ENCODE peak calls at places on chromosomes 12 and 14, in eight cellular contexts. One of them, this sample, is unnamed.

GRCh38 chr12:9077576-9078031 is 38.1 kb downstream of the A2M start:
- DNase-seq in endothelial cell of umbilical vein: no peak
- DNase-seq in astrocyte: no peak
- DNase-seq in GM23248: no peak
- DNase-seq in mammary epithelial cell: peak
- DNase-seq in PC-3: no peak
- DNase-seq in neural progenitor cell: no peak
- DNase-seq in HepG2: no peak
- DNase-seq in this sample: no peak

GRCh38 chr14:61608245-61609142 is 86.8 kb upstream of the HIF1A start:
- DNase-seq in neural progenitor cell: peak
- DNase-seq in GM23248: peak
- DNase-seq in mammary epithelial cell: no peak
- DNase-seq in astrocyte: peak
- DNase-seq in PC-3: peak
- DNase-seq in endothelial cell of umbilical vein: peak
- DNase-seq in HepG2: peak
- DNase-seq in this sample: no peak

GRCh38 chr14:85188836-85189235 is 341.1 kb upstream of the FLRT2 start:
- DNase-seq in endothelial cell of umbilical vein: no peak
- DNase-seq in astrocyte: no peak
- DNase-seq in HepG2: no peak
- DNase-seq in neural progenitor cell: no peak
- DNase-seq in GM23248: no peak
- DNase-seq in mammary epithelial cell: no peak
- DNase-seq in PC-3: no peak
- DNase-seq in this sample: no peak

GRCh38 chr14:29803045-29803444 is 124.6 kb downstream of the PRKD1 start:
- DNase-seq in astrocyte: no peak
- DNase-seq in neural progenitor cell: no peak
- DNase-seq in HepG2: no peak
- DNase-seq in endothelial cell of umbilical vein: no peak
- DNase-seq in GM23248: no peak
- DNase-seq in PC-3: no peak
- DNase-seq in mammary epithelial cell: no peak
- DNase-seq in this sample: no peak

GRCh38 chr14:92352158-92352985 is 29.4 kb downstream of the SLC24A4 start:
- DNase-seq in PC-3: peak
- DNase-seq in astrocyte: no peak
- DNase-seq in GM23248: peak
- DNase-seq in mammary epithelial cell: peak
- DNase-seq in neural progenitor cell: peak
- DNase-seq in HepG2: peak
- DNase-seq in endothelial cell of umbilical vein: no peak
- DNase-seq in this sample: peak

GRCh38 chr14:95146079-95146771 is 11.1 kb downstream of the DICER1 start:
- DNase-seq in mammary epithelial cell: peak
- DNase-seq in neural progenitor cell: no peak
- DNase-seq in endothelial cell of umbilical vein: no peak
- DNase-seq in GM23248: no peak
- DNase-seq in astrocyte: no peak
- DNase-seq in HepG2: no peak
- DNase-seq in PC-3: no peak
- DNase-seq in this sample: no peak

GRCh38 chr12:92505373-92506340 is 197.1 kb upstream of the PLEKHG7 start:
- DNase-seq in mammary epithelial cell: no peak
- DNase-seq in GM23248: peak
- DNase-seq in astrocyte: peak
- DNase-seq in neural progenitor cell: peak
- DNase-seq in PC-3: no peak
- DNase-seq in endothelial cell of umbilical vein: peak
- DNase-seq in HepG2: no peak
- DNase-seq in this sample: no peak

GRCh38 chr14:35849122-35849521 is 23.0 kb downstream of the BRMS1L start:
- DNase-seq in HepG2: peak
- DNase-seq in endothelial cell of umbilical vein: no peak
- DNase-seq in GM23248: no peak
- DNase-seq in neural progenitor cell: no peak
- DNase-seq in mammary epithelial cell: no peak
- DNase-seq in PC-3: no peak
- DNase-seq in astrocyte: no peak
- DNase-seq in this sample: no peak

GRCh38 chr14:99510556-99511139 is 29.4 kb downstream of the CCNK start:
- DNase-seq in mammary epithelial cell: no peak
- DNase-seq in endothelial cell of umbilical vein: no peak
- DNase-seq in astrocyte: no peak
- DNase-seq in HepG2: no peak
- DNase-seq in GM23248: no peak
- DNase-seq in PC-3: no peak
- DNase-seq in neural progenitor cell: no peak
- DNase-seq in this sample: no peak

GRCh38 chr14:53942970-53943750 is 13.5 kb downstream of the BMP4 start:
- DNase-seq in GM23248: no peak
- DNase-seq in HepG2: peak
- DNase-seq in neural progenitor cell: peak
- DNase-seq in endothelial cell of umbilical vein: no peak
- DNase-seq in PC-3: peak
- DNase-seq in mammary epithelial cell: no peak
- DNase-seq in astrocyte: no peak
- DNase-seq in this sample: no peak

GRCh38 chr12:18343708-18344107 is 82.4 kb downstream of the PIK3C2G start:
- DNase-seq in GM23248: no peak
- DNase-seq in endothelial cell of umbilical vein: no peak
- DNase-seq in astrocyte: no peak
- DNase-seq in HepG2: no peak
- DNase-seq in mammary epithelial cell: no peak
- DNase-seq in neural progenitor cell: no peak
- DNase-seq in PC-3: no peak
- DNase-seq in this sample: no peak

GRCh38 chr14:29601559-29602109 is 326.0 kb downstream of the PRKD1 start:
- DNase-seq in mammary epithelial cell: no peak
- DNase-seq in endothelial cell of umbilical vein: peak
- DNase-seq in astrocyte: peak
- DNase-seq in HepG2: no peak
- DNase-seq in neural progenitor cell: no peak
- DNase-seq in PC-3: no peak
- DNase-seq in GM23248: peak
- DNase-seq in this sample: no peak

GRCh38 chr14:52885230-52885629 is 65.6 kb downstream of the FERMT2 start:
- DNase-seq in neural progenitor cell: no peak
- DNase-seq in PC-3: no peak
- DNase-seq in endothelial cell of umbilical vein: no peak
- DNase-seq in astrocyte: peak
- DNase-seq in HepG2: no peak
- DNase-seq in GM23248: peak
- DNase-seq in mammary epithelial cell: no peak
- DNase-seq in this sample: no peak

GRCh38 chr12:1908758-1909157 is 9.7 kb downstream of the CACNA2D4 start:
- DNase-seq in mammary epithelial cell: no peak
- DNase-seq in GM23248: no peak
- DNase-seq in PC-3: no peak
- DNase-seq in HepG2: no peak
- DNase-seq in endothelial cell of umbilical vein: no peak
- DNase-seq in astrocyte: no peak
- DNase-seq in neural progenitor cell: no peak
- DNase-seq in this sample: no peak

GRCh38 chr14:55097894-55098560 is 31.0 kb upstream of the LGALS3 start:
- DNase-seq in astrocyte: no peak
- DNase-seq in HepG2: no peak
- DNase-seq in mammary epithelial cell: peak
- DNase-seq in endothelial cell of umbilical vein: no peak
- DNase-seq in GM23248: peak
- DNase-seq in PC-3: peak
- DNase-seq in neural progenitor cell: no peak
- DNase-seq in this sample: no peak

GRCh38 chr14:101476258-101476930 is 84.9 kb upstream of the DIO3 start:
- DNase-seq in HepG2: no peak
- DNase-seq in PC-3: peak
- DNase-seq in endothelial cell of umbilical vein: no peak
- DNase-seq in neural progenitor cell: no peak
- DNase-seq in GM23248: no peak
- DNase-seq in mammary epithelial cell: no peak
- DNase-seq in astrocyte: no peak
- DNase-seq in this sample: no peak

GRCh38 chr14:97571861-97572555 is 774.8 kb downstream of the VRK1 start:
- DNase-seq in neural progenitor cell: no peak
- DNase-seq in endothelial cell of umbilical vein: no peak
- DNase-seq in PC-3: no peak
- DNase-seq in astrocyte: no peak
- DNase-seq in HepG2: no peak
- DNase-seq in mammary epithelial cell: no peak
- DNase-seq in GM23248: no peak
- DNase-seq in this sample: no peak

DNA sequence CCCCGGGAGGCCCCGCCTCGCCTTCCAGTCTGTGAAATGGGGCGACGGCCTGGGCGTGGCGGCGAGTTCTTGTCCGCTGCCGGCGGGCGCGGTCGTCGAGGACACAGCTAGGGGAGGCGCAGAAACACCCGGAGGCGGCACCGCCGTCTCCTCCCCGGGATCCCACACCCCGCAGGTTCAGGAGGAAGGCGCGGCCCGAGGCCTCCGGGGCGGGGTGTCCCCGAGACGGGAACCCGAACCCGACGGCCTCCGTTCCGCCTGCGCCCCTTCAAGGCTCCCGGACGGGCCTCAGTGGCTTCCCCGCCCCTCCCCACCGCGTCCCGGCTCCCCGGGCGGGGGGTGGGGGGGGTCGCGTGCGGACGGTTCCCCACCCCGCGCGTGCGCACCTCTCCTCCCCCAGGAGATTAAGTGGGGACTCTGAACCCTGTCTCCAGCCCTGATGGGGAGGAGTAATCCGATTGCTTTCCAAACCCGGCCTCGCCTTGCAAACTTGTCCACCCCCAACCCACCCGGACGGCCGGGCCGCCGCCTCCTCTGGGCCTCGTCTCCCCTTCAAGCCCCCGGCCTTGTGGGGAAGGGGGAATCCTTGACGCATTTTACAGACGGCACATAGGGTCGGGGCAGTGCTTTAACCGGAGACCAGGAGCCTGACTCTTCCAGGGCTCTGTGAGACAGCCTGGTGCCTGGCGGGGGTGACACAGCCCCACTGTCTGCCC is 35.3 kb upstream of the ANKRD9 start:
- DNase-seq in endothelial cell of umbilical vein: no peak
- DNase-seq in neural progenitor cell: peak
- DNase-seq in PC-3: no peak
- DNase-seq in HepG2: peak
- DNase-seq in GM23248: peak
- DNase-seq in mammary epithelial cell: no peak
- DNase-seq in astrocyte: no peak
- DNase-seq in this sample: no peak
- TF ChIP-seq EZH2 in endothelial cell of umbilical vein: peak
- TF ChIP-seq EZH2 in neural progenitor cell: peak
- TF ChIP-seq EZH2 in PC-3: no peak
- TF ChIP-seq EZH2 in HepG2: no peak
- TF ChIP-seq EZH2 in GM23248: no peak
- TF ChIP-seq EZH2 in mammary epithelial cell: no peak
- TF ChIP-seq EZH2 in astrocyte: peak
- TF ChIP-seq EZH2 in this sample: no peak

GRCh38 chr14:40309124-40309523 is 876.9 kb upstream of the FBXO33 start:
- DNase-seq in neural progenitor cell: no peak
- DNase-seq in astrocyte: no peak
- DNase-seq in PC-3: no peak
- DNase-seq in GM23248: no peak
- DNase-seq in mammary epithelial cell: no peak
- DNase-seq in HepG2: no peak
- DNase-seq in endothelial cell of umbilical vein: no peak
- DNase-seq in this sample: no peak
- H3K4me3 ChIP-seq in neural progenitor cell: no peak
- H3K4me3 ChIP-seq in astrocyte: no peak
- H3K4me3 ChIP-seq in PC-3: no peak
- H3K4me3 ChIP-seq in GM23248: no peak
- H3K4me3 ChIP-seq in mammary epithelial cell: no peak
- H3K4me3 ChIP-seq in HepG2: no peak
- H3K4me3 ChIP-seq in endothelial cell of umbilical vein: no peak
- H3K4me3 ChIP-seq in this sample: no peak

GRCh38 chr12:6767301-6767591 is 1.1 kb downstream of the PTMS start:
- DNase-seq in neural progenitor cell: no peak
- DNase-seq in astrocyte: no peak
- DNase-seq in endothelial cell of umbilical vein: no peak
- DNase-seq in HepG2: no peak
- DNase-seq in PC-3: no peak
- DNase-seq in GM23248: peak
- DNase-seq in mammary epithelial cell: no peak
- DNase-seq in this sample: no peak
- TF ChIP-seq EZH2 in neural progenitor cell: no peak
- TF ChIP-seq EZH2 in astrocyte: no peak
- TF ChIP-seq EZH2 in endothelial cell of umbilical vein: no peak
- TF ChIP-seq EZH2 in HepG2: no peak
- TF ChIP-seq EZH2 in PC-3: no peak
- TF ChIP-seq EZH2 in GM23248: no peak
- TF ChIP-seq EZH2 in mammary epithelial cell: no peak
- TF ChIP-seq EZH2 in this sample: no peak

GRCh38 chr12:91183565-91183964 is 948 bp upstream of the DCN start:
- DNase-seq in HepG2: no peak
- DNase-seq in neural progenitor cell: no peak
- DNase-seq in astrocyte: no peak
- DNase-seq in endothelial cell of umbilical vein: no peak
- DNase-seq in GM23248: no peak
- DNase-seq in mammary epithelial cell: no peak
- DNase-seq in PC-3: no peak
- DNase-seq in this sample: no peak
- H3K4me3 ChIP-seq in HepG2: no peak
- H3K4me3 ChIP-seq in neural progenitor cell: no peak
- H3K4me3 ChIP-seq in astrocyte: no peak
- H3K4me3 ChIP-seq in endothelial cell of umbilical vein: no peak
- H3K4me3 ChIP-seq in GM23248: peak
- H3K4me3 ChIP-seq in mammary epithelial cell: no peak
- H3K4me3 ChIP-seq in PC-3: no peak
- H3K4me3 ChIP-seq in this sample: peak

GRCh38 chr12:53931844-53932581 is 6.6 kb upstream of the HOXC13 start:
- DNase-seq in HepG2: no peak
- DNase-seq in GM23248: no peak
- DNase-seq in PC-3: no peak
- DNase-seq in neural progenitor cell: no peak
- DNase-seq in endothelial cell of umbilical vein: no peak
- DNase-seq in astrocyte: no peak
- DNase-seq in mammary epithelial cell: no peak
- DNase-seq in this sample: no peak
- TF ChIP-seq EZH2 in HepG2: no peak
- TF ChIP-seq EZH2 in GM23248: no peak
- TF ChIP-seq EZH2 in PC-3: no peak
- TF ChIP-seq EZH2 in neural progenitor cell: no peak
- TF ChIP-seq EZH2 in endothelial cell of umbilical vein: no peak
- TF ChIP-seq EZH2 in astrocyte: no peak
- TF ChIP-seq EZH2 in mammary epithelial cell: no peak
- TF ChIP-seq EZH2 in this sample: no peak

DNA sequence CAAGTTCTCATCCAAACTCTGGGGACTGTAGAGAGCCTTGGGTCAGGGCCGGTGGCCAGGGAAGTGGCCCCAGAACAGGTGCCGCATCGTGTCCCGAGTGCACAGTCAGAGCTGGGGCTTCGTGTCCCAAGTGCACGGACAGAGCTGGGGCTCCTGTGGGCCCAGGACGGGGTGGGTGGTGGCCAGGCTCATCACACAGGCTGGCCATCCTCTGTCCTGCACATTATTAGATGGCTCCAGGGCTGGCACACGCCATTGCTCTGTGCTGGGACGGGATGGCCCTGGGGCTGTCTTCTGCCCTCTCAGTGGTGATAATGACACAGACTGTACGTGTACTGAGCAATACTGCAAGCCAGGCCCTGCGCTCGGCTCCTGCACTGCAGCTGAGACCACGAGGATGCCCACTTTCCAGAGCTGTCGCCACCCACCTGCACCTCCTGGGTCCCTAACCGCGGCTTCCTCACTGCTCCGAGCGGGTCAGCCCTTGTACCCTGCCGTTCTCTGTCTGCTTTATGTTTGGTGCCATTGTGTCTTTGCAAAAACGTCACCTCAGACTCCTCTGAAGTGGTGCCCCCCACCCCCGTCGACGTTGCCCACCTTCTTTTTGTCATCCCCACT is 1.9 kb downstream of the FBRSL1 start:
- DNase-seq in mammary epithelial cell: no peak
- DNase-seq in PC-3: peak
- DNase-seq in endothelial cell of umbilical vein: no peak
- DNase-seq in neural progenitor cell: no peak
- DNase-seq in HepG2: no peak
- DNase-seq in astrocyte: no peak
- DNase-seq in GM23248: no peak
- DNase-seq in this sample: no peak
- H3K4me3 ChIP-seq in mammary epithelial cell: no peak
- H3K4me3 ChIP-seq in PC-3: peak
- H3K4me3 ChIP-seq in endothelial cell of umbilical vein: no peak
- H3K4me3 ChIP-seq in neural progenitor cell: peak
- H3K4me3 ChIP-seq in HepG2: peak
- H3K4me3 ChIP-seq in astrocyte: no peak
- H3K4me3 ChIP-seq in GM23248: peak
- H3K4me3 ChIP-seq in this sample: peak